ENCODE peak calls at places on chromosomes 1 and 21, in seven cellular contexts. M, H, V, O, Z, R and P are unnamed samples.

GRCh38 chr21:29155118-29155932 is 24.9 kb downstream of the MAP3K7CL start:
- DNase-seq in H (no peak), V (no peak), R (no peak), M (no peak), Z (peak), O (no peak), P (no peak)

GRCh38 chr1:24857528-24858133 is 72.4 kb downstream of the RUNX3 start:
- DNase-seq in V (no peak), Z (no peak), M (no peak), R (no peak), O (no peak), H (no peak), P (no peak)

GRCh38 chr1:198605880-198606458 is 32.9 kb upstream of the PTPRC start:
- DNase-seq in R (no peak), O (no peak), H (no peak), V (no peak), M (peak), Z (no peak), P (no peak)

GRCh38 chr1:61163794-61164193 is 81.4 kb downstream of the NFIA start:
- DNase-seq in M (no peak), Z (no peak), H (no peak), V (no peak), O (no peak), R (no peak), P (no peak)

GRCh38 chr1:32071758-32072621 is 749 bp upstream of the TMEM39B start:
- DNase-seq in R (no peak), V (no peak), H (no peak), M (no peak), Z (peak), O (no peak), P (no peak)

GRCh38 chr1:15433471-15433870 is 4.8 kb upstream of the CTRC start:
- DNase-seq in O (no peak), V (no peak), Z (no peak), R (no peak), M (no peak), H (no peak), P (no peak)

GRCh38 chr1:198105185-198105584 is 51.6 kb upstream of the NEK7 start:
- DNase-seq in R (no peak), V (no peak), Z (no peak), H (no peak), O (no peak), M (no peak), P (no peak)

GRCh38 chr1:75423616-75424015 is 187.3 kb downstream of the SLC44A5 start:
- DNase-seq in V (no peak), R (no peak), Z (no peak), H (no peak), O (no peak), M (no peak), P (no peak)

GRCh38 chr1:61101461-61102440 is 19.4 kb downstream of the NFIA start:
- DNase-seq in R (no peak), Z (no peak), H (no peak), O (no peak), M (no peak), V (no peak), P (no peak)

GRCh38 chr1:244896550-244896949 is 32.2 kb upstream of the HNRNPU start:
- DNase-seq in V (no peak), M (peak), O (no peak), Z (peak), R (no peak), H (no peak), P (no peak)

GRCh38 chr1:28540651-28541050 is 12.2 kb upstream of the TRNAU1AP start:
- DNase-seq in M (no peak), Z (no peak), H (no peak), O (no peak), V (no peak), R (no peak), P (no peak)

GRCh38 chr1:204223129-204223860 is 9.5 kb upstream of the GOLT1A start:
- DNase-seq in R (no peak), M (no peak), Z (no peak), O (no peak), V (no peak), H (no peak), P (no peak)